ENCODE peak calls at places on chromosome 2, in six cellular contexts. One of them, this sample, is unnamed.

GRCh38 chr2:226274143-226274542 is 525.5 kb downstream of the IRS1 start:
- DNase-seq in heart right ventricle: no peak
- DNase-seq in neural progenitor cell: no peak
- DNase-seq in AG04449: no peak
- DNase-seq in transverse colon: no peak
- DNase-seq in NT2/D1: no peak
- DNase-seq in this sample: peak; percentile 8

GRCh38 chr2:190486037-190486623 is 48.4 kb downstream of the NEMP2 start:
- DNase-seq in heart right ventricle: no peak
- DNase-seq in AG04449: no peak
- DNase-seq in neural progenitor cell: no peak
- DNase-seq in NT2/D1: no peak
- DNase-seq in transverse colon: no peak
- DNase-seq in this sample: no peak

GRCh38 chr2:217948341-217948791 is 54.4 kb downstream of the TNS1 start:
- DNase-seq in AG04449: no peak
- DNase-seq in NT2/D1: no peak
- DNase-seq in neural progenitor cell: no peak
- DNase-seq in heart right ventricle: no peak
- DNase-seq in transverse colon: no peak
- DNase-seq in this sample: no peak

GRCh38 chr2:70070557-70071268 is 16.6 kb upstream of the PCBP1 start:
- DNase-seq in NT2/D1: peak; percentile 75
- DNase-seq in heart right ventricle: peak; percentile 86
- DNase-seq in AG04449: peak; percentile 70
- DNase-seq in neural progenitor cell: peak; percentile 86
- DNase-seq in transverse colon: peak; percentile 71
- DNase-seq in this sample: peak; percentile 68

GRCh38 chr2:80086831-80087230 is 217.7 kb downstream of the LRRTM1 start:
- DNase-seq in heart right ventricle: no peak
- DNase-seq in transverse colon: no peak
- DNase-seq in NT2/D1: no peak
- DNase-seq in AG04449: peak; percentile 77
- DNase-seq in neural progenitor cell: peak; percentile 46
- DNase-seq in this sample: peak; percentile 46

GRCh38 chr2:68561372-68561771 is 82.0 kb upstream of the PROKR1 start:
- DNase-seq in neural progenitor cell: no peak
- DNase-seq in NT2/D1: no peak
- DNase-seq in heart right ventricle: no peak
- DNase-seq in AG04449: no peak
- DNase-seq in transverse colon: no peak
- DNase-seq in this sample: no peak

GRCh38 chr2:203681978-203682377 is 24.5 kb upstream of the CD28 start:
- DNase-seq in heart right ventricle: no peak
- DNase-seq in neural progenitor cell: no peak
- DNase-seq in AG04449: no peak
- DNase-seq in NT2/D1: no peak
- DNase-seq in transverse colon: no peak
- DNase-seq in this sample: no peak

GRCh38 chr2:233082934-233083755 is 23.0 kb downstream of the INPP5D start:
- DNase-seq in AG04449: no peak
- DNase-seq in transverse colon: no peak
- DNase-seq in heart right ventricle: no peak
- DNase-seq in neural progenitor cell: no peak
- DNase-seq in NT2/D1: no peak
- DNase-seq in this sample: no peak

GRCh38 chr2:178404380-178404767 is 46.6 kb downstream of the PRKRA start:
- DNase-seq in neural progenitor cell: no peak
- DNase-seq in AG04449: no peak
- DNase-seq in heart right ventricle: no peak
- DNase-seq in NT2/D1: no peak
- DNase-seq in transverse colon: peak; percentile 22
- DNase-seq in this sample: peak; percentile 59

GRCh38 chr2:221555511-221555845 is 16.6 kb downstream of the EPHA4 start:
- DNase-seq in transverse colon: no peak
- DNase-seq in neural progenitor cell: no peak
- DNase-seq in AG04449: no peak
- DNase-seq in heart right ventricle: no peak
- DNase-seq in NT2/D1: no peak
- DNase-seq in this sample: no peak

GRCh38 chr2:99154643-99155536 is at the start of the genes LIPT1 and TSGA10:
- DNase-seq in NT2/D1: peak; percentile 77
- DNase-seq in AG04449: peak; percentile 29
- DNase-seq in heart right ventricle: peak; percentile 93
- DNase-seq in transverse colon: peak; percentile 94
- DNase-seq in neural progenitor cell: peak; percentile 90
- DNase-seq in this sample: peak; percentile 50

GRCh38 chr2:198375073-198375430 is 570.7 kb downstream of the PLCL1 start:
- DNase-seq in transverse colon: no peak
- DNase-seq in neural progenitor cell: no peak
- DNase-seq in AG04449: no peak
- DNase-seq in NT2/D1: no peak
- DNase-seq in heart right ventricle: no peak
- DNase-seq in this sample: no peak

GRCh38 chr2:11359865-11360264 is 15.4 kb upstream of the ROCK2 start:
- DNase-seq in NT2/D1: no peak
- DNase-seq in neural progenitor cell: no peak
- DNase-seq in AG04449: no peak
- DNase-seq in heart right ventricle: no peak
- DNase-seq in transverse colon: no peak
- DNase-seq in this sample: no peak

GRCh38 chr2:216855614-216856013 is 4.2 kb downstream of the TNP1 start:
- DNase-seq in transverse colon: no peak
- DNase-seq in neural progenitor cell: no peak
- DNase-seq in heart right ventricle: peak; percentile 74
- DNase-seq in NT2/D1: no peak
- DNase-seq in AG04449: no peak
- DNase-seq in this sample: no peak

GRCh38 chr2:239720411-239721365 is 304.5 kb downstream of the NDUFA10 start:
- DNase-seq in neural progenitor cell: no peak
- DNase-seq in NT2/D1: no peak
- DNase-seq in heart right ventricle: no peak
- DNase-seq in AG04449: no peak
- DNase-seq in transverse colon: no peak
- DNase-seq in this sample: no peak

GRCh38 chr2:35035883-35036282 is 1319.7 kb upstream of the CRIM1 start:
- DNase-seq in AG04449: no peak
- DNase-seq in transverse colon: no peak
- DNase-seq in neural progenitor cell: peak; percentile 7
- DNase-seq in NT2/D1: no peak
- DNase-seq in heart right ventricle: no peak
- DNase-seq in this sample: no peak

GRCh38 chr2:226796840-226797288 is 2.8 kb downstream of the IRS1 start:
- DNase-seq in neural progenitor cell: no peak
- DNase-seq in AG04449: no peak
- DNase-seq in transverse colon: peak; percentile 24
- DNase-seq in heart right ventricle: peak; percentile 27
- DNase-seq in NT2/D1: no peak
- DNase-seq in this sample: no peak

GRCh38 chr2:109736177-109736827 is 57.8 kb upstream of the RGPD5 start:
- DNase-seq in neural progenitor cell: peak; percentile 69
- DNase-seq in heart right ventricle: peak; percentile 58
- DNase-seq in NT2/D1: peak; percentile 20
- DNase-seq in AG04449: peak; percentile 12
- DNase-seq in transverse colon: peak; percentile 59
- DNase-seq in this sample: no peak

GRCh38 chr2:27059141-27059820 is 7.8 kb downstream of the AGBL5 start:
- DNase-seq in AG04449: no peak
- DNase-seq in heart right ventricle: no peak
- DNase-seq in NT2/D1: no peak
- DNase-seq in transverse colon: no peak
- DNase-seq in neural progenitor cell: no peak
- DNase-seq in this sample: no peak

GRCh38 chr2:5250482-5250881 is 441.7 kb upstream of the SOX11 start:
- DNase-seq in NT2/D1: peak; percentile 68
- DNase-seq in neural progenitor cell: no peak
- DNase-seq in transverse colon: no peak
- DNase-seq in AG04449: no peak
- DNase-seq in heart right ventricle: no peak
- DNase-seq in this sample: no peak

GRCh38 chr2:88471083-88471942 is 18.8 kb upstream of the FOXI3 start:
- DNase-seq in NT2/D1: no peak
- DNase-seq in neural progenitor cell: peak; percentile 20
- DNase-seq in transverse colon: no peak
- DNase-seq in AG04449: no peak
- DNase-seq in heart right ventricle: no peak
- DNase-seq in this sample: no peak

GRCh38 chr2:45180784-45181183 is 171.5 kb upstream of the SIX2 start:
- DNase-seq in neural progenitor cell: no peak
- DNase-seq in NT2/D1: no peak
- DNase-seq in transverse colon: no peak
- DNase-seq in AG04449: no peak
- DNase-seq in heart right ventricle: no peak
- DNase-seq in this sample: no peak

GRCh38 chr2:220341014-220341413 is 713.6 kb downstream of the SLC4A3 start:
- DNase-seq in heart right ventricle: no peak
- DNase-seq in NT2/D1: no peak
- DNase-seq in AG04449: no peak
- DNase-seq in neural progenitor cell: no peak
- DNase-seq in transverse colon: no peak
- DNase-seq in this sample: no peak

GRCh38 chr2:28339516-28340175 is 53.0 kb upstream of the FOSL2 start:
- DNase-seq in neural progenitor cell: no peak
- DNase-seq in transverse colon: no peak
- DNase-seq in AG04449: no peak
- DNase-seq in heart right ventricle: no peak
- DNase-seq in NT2/D1: no peak
- DNase-seq in this sample: no peak

GRCh38 chr2:222240676-222241049 is 58.1 kb downstream of the PAX3 start:
- DNase-seq in transverse colon: no peak
- DNase-seq in NT2/D1: no peak
- DNase-seq in AG04449: no peak
- DNase-seq in heart right ventricle: no peak
- DNase-seq in neural progenitor cell: peak; percentile 23
- DNase-seq in this sample: no peak

GRCh38 chr2:9294764-9295163 is 88.2 kb downstream of the ASAP2 start:
- DNase-seq in heart right ventricle: no peak
- DNase-seq in neural progenitor cell: no peak
- DNase-seq in AG04449: no peak
- DNase-seq in transverse colon: no peak
- DNase-seq in NT2/D1: no peak
- DNase-seq in this sample: no peak

GRCh38 chr2:33634261-33634910 is 35.3 kb upstream of the FAM98A start:
- DNase-seq in transverse colon: no peak
- DNase-seq in AG04449: no peak
- DNase-seq in NT2/D1: no peak
- DNase-seq in neural progenitor cell: no peak
- DNase-seq in heart right ventricle: no peak
- DNase-seq in this sample: no peak
- H3K4me3 ChIP-seq in transverse colon: no peak overlapping the region
- H3K4me3 ChIP-seq in AG04449: no peak overlapping the region
- H3K4me3 ChIP-seq in NT2/D1: no peak overlapping the region
- H3K4me3 ChIP-seq in neural progenitor cell: no peak overlapping the region
- H3K4me3 ChIP-seq in heart right ventricle: no peak overlapping the region
- H3K4me3 ChIP-seq in this sample: no peak overlapping the region

DNA sequence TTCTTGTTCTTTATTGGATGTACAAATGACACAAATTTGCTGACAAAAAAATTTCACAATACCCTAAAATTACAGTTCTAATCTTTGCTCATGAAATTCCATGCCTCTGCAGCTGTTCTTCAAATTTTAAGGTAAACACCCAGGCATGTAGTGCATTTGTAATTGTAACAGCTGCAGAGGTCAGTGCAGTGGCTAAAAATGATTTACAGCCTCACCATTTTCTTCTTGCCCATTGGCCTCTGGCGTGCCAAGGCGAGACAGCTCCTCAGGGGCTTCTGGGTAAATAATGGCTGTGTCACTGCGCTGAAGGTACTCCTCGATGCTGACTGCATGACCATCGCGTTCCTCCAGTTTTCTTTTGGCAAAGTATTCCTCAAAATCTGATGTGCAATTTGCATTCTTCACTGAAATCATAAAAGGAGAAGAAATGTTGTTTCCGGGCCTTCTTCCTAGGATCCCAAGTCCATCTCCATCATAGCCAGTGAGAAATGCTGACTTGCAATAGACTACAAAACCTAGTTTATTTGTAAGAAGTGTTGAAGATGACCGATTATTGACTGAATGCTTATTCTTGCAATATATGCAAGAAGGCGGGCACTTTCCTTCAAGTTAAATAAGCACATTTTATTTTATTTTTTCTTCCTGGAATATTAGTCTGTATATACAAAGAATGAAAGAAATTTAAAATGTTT is 115.2 kb downstream of the ZEB2 start:
- DNase-seq in transverse colon: no peak
- DNase-seq in neural progenitor cell: no peak
- DNase-seq in heart right ventricle: no peak
- DNase-seq in AG04449: no peak
- DNase-seq in NT2/D1: no peak
- DNase-seq in this sample: no peak
- H3K4me3 ChIP-seq in transverse colon: no peak overlapping the region
- H3K4me3 ChIP-seq in neural progenitor cell: no peak overlapping the region
- H3K4me3 ChIP-seq in heart right ventricle: no peak overlapping the region
- H3K4me3 ChIP-seq in AG04449: no peak overlapping the region
- H3K4me3 ChIP-seq in NT2/D1: no peak overlapping the region
- H3K4me3 ChIP-seq in this sample: no peak overlapping the region

GRCh38 chr2:25473758-25474335 is 132.1 kb upstream of the DNMT3A start:
- DNase-seq in neural progenitor cell: no peak
- DNase-seq in heart right ventricle: peak; percentile 17
- DNase-seq in NT2/D1: no peak
- DNase-seq in transverse colon: no peak
- DNase-seq in AG04449: no peak
- DNase-seq in this sample: no peak
- H3K4me3 ChIP-seq in neural progenitor cell: no peak overlapping the region
- H3K4me3 ChIP-seq in heart right ventricle: no peak overlapping the region
- H3K4me3 ChIP-seq in NT2/D1: no peak overlapping the region
- H3K4me3 ChIP-seq in transverse colon: no peak overlapping the region
- H3K4me3 ChIP-seq in AG04449: no peak overlapping the region
- H3K4me3 ChIP-seq in this sample: no peak overlapping the region

GRCh38 chr2:105821428-105822125 is 76.9 kb downstream of the NCK2 start:
- DNase-seq in heart right ventricle: no peak
- DNase-seq in neural progenitor cell: no peak
- DNase-seq in NT2/D1: no peak
- DNase-seq in transverse colon: no peak
- DNase-seq in AG04449: no peak
- DNase-seq in this sample: no peak
- H3K4me3 ChIP-seq in heart right ventricle: no peak overlapping the region
- H3K4me3 ChIP-seq in neural progenitor cell: no peak overlapping the region
- H3K4me3 ChIP-seq in NT2/D1: no peak overlapping the region
- H3K4me3 ChIP-seq in transverse colon: no peak overlapping the region
- H3K4me3 ChIP-seq in AG04449: no peak overlapping the region
- H3K4me3 ChIP-seq in this sample: no peak overlapping the region